ENCODE peak calls at places on chromosomes 4 and X, in nine cellular contexts. I is cardiac fibroblast; D is fibroblast of mammary gland; Q is fibroblast of villous mesenchyme; L is GM23338; B is lower lobe of right lung; G is hepatocyte; J is CD8-positive, alpha-beta T cell; X is tibial artery. K is an unnamed sample.

GRCh38 chrX:1106478-1107210 is 105.8 kb downstream of the CRLF2 start:
- DNase-seq in J (no peak), D (no peak), L (no peak), B (no peak), X (peak), Q (no peak), G (no peak), I (no peak), K (no peak)

GRCh38 chr4:114964016-114964415 is 149.4 kb downstream of the NDST4 start:
- DNase-seq in Q (no peak), J (no peak), L (no peak), X (no peak), I (no peak), D (no peak), G (no peak), B (no peak), K (no peak)

GRCh38 chr4:163694385-163694784 is 199.9 kb downstream of the TMA16 start:
- DNase-seq in Q (peak), L (peak), J (no peak), X (no peak), D (peak), B (no peak), G (no peak), I (no peak), K (no peak)

GRCh38 chrX:15903186-15903681 is 48.6 kb upstream of the AP1S2 start:
- DNase-seq in D (no peak), Q (no peak), J (no peak), I (no peak), L (no peak), X (no peak), G (no peak), B (no peak), K (no peak)

GRCh38 chr4:43242611-43243010 is 350.1 kb downstream of the GRXCR1 start:
- DNase-seq in D (peak), J (no peak), Q (peak), I (peak), G (no peak), L (no peak), X (no peak), B (no peak), K (peak)

GRCh38 chrX:107691024-107691448 is 62.7 kb downstream of the PRPS1 start:
- DNase-seq in L (no peak), B (no peak), D (peak), J (no peak), G (no peak), Q (peak), X (no peak), I (no peak), K (no peak)

GRCh38 chrX:906586-906985 is 276.0 kb downstream of the SHOX start:
- DNase-seq in Q (no peak), D (no peak), I (no peak), G (no peak), B (no peak), X (peak), L (no peak), J (no peak), K (peak)

GRCh38 chr4:134906404-134907023 is 704.9 kb upstream of the PABPC4L start:
- DNase-seq in G (peak), I (peak), Q (peak), L (peak), B (no peak), X (no peak), D (no peak), J (no peak), K (no peak)

GRCh38 chrX:131827935-131828334 is 195.2 kb upstream of the STK26 start:
- DNase-seq in D (no peak), X (no peak), I (peak), J (no peak), G (no peak), B (no peak), Q (peak), L (peak), K (no peak)

GRCh38 chr4:143256456-143256855 is 71.7 kb downstream of the USP38 start:
- DNase-seq in J (no peak), D (no peak), L (no peak), B (no peak), Q (no peak), X (no peak), I (no peak), G (no peak), K (no peak)

GRCh38 chrX:39640866-39641265 is 456.9 kb downstream of the BCOR start:
- DNase-seq in I (no peak), G (no peak), Q (no peak), L (no peak), J (no peak), D (no peak), B (no peak), X (no peak), K (no peak)

DNA sequence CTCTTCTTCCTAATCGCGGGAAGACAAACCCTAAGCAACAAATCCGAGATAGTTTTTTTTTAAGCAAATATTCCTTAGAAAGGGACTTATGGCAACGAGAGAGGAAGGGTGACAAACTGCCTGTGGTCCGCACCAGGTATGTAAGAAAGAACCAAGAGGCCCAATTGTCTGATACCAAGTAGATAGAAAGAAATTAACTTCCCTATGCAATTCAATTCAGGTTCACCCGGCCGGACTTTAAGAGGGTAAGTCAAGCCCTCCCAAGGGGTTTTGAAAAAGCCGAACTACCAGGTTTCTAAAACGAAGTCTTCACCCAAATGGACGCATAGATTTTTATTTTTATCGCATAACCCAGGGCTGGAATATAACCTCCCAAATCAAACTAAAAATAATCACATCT is 1.7 kb upstream of the MAB21L2 start:
- DNase-seq in D (no peak), G (no peak), X (no peak), J (no peak), L (peak), I (no peak), Q (no peak), B (no peak), K (no peak)
- TF ChIP-seq CTCF in D (no peak), G (no peak), X (no peak), J (no peak), L (no peak), I (no peak), Q (no peak), B (no peak), K (no peak)

GRCh38 chrX:141175786-141176185 is 1.1 kb downstream of the LDOC1 start:
- DNase-seq in L (no peak), I (no peak), D (no peak), Q (no peak), B (no peak), G (no peak), J (no peak), X (no peak), K (no peak)
- H3K4me3 ChIP-seq in L (peak), I (peak), D (peak), Q (peak), B (no peak), G (peak), J (no peak), X (peak), K (peak)

DNA sequence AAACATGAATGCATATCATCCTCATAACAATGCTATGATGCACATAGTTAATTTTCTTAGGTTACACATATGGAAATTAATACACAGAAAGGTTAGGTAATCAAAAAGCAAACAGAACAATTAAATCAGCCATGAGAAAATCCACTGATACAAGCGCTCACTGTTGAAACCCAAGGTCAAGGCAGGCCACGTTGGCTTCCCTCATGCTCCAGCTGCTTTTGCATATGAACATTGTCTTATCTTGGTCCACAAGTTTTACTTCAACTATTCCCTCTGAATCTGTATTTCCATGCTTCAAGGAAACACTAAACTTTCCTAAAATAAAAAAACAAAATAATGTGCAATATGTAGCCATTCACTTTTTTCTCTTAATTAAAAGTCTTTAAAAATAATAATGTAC is 34.5 kb upstream of the PLA2G12A start:
- DNase-seq in L (no peak), Q (peak), D (no peak), X (no peak), B (no peak), J (no peak), G (no peak), I (no peak), K (no peak)
- TF ChIP-seq CTCF in L (no peak), Q (no peak), D (no peak), X (no peak), B (no peak), J (no peak), G (no peak), I (no peak), K (no peak)

DNA sequence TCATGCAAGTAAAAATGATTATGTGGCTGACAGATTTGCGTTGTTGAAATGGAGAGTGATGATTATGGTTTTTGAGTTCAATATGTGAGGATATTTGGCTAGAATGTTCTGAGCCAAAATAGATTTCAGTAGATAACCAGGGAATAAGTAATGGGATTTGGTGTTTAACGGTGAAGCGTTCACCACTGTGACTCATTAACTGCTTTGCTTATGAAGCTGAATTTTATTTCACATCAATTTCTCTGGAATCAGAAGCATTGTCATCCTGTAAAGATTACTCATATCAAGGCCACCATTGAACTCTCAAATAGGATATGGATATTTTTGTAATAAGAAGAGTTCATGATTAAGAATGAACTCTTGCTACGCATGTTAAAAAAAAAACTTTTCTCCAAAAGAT is 11.7 kb downstream of the AFP start:
- DNase-seq in Q (no peak), I (no peak), J (no peak), B (no peak), D (peak), L (no peak), X (no peak), G (no peak), K (peak)
- H3K4me3 ChIP-seq in Q (no peak), I (no peak), J (no peak), B (no peak), D (no peak), L (no peak), X (no peak), G (no peak), K (no peak)

DNA sequence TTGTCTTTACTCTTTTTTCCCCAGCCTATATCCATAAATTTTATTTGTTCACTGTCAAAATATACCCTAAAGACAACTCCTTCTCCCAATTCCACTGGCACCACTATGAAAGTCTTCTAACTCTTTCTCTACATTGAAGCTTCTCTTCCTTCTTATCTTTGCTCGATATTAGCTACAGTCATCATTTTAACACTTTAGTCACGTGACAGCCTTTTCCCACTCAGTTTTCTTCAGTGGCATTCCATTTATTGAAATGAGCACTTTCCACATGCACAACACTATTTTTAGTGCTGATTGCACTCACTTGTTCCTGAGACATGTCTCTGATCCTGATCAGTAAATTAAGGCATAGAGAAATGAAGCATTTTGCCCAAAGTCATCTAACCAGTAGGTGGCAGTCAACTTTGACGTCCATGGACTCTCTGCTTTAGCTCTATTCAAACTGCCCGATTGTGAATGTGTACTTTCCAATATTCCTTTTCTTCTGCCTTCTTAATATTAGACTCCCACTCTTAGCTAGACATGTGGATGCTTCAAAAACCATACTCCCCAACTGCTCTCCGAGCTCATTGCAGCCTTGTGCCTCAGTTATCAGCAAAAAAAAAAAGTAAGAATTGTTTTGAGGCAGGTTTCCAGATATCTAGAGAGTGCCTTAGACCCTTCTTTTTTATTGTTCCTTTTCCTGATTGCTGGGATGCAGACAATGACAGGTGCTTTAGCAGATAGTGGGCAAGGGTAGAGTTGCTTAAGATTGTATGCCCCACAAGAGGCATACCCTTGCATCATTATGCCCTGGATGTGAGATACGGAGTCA is 394.4 kb upstream of the ADGRL3 start:
- DNase-seq in B (no peak), X (no peak), D (peak), L (peak), J (no peak), I (peak), Q (peak), G (peak), K (peak)
- TF ChIP-seq CTCF in B (peak), X (peak), D (peak), L (peak), J (no peak), I (peak), Q (peak), G (peak), K (peak)

GRCh38 chr4:3108211-3108610 is 33.7 kb downstream of the HTT start:
- DNase-seq in Q (peak), B (no peak), X (no peak), L (no peak), G (no peak), D (peak), J (no peak), I (no peak), K (peak)

GRCh38 chr4:3114377-3114776 is 39.9 kb downstream of the HTT start:
- DNase-seq in X (no peak), D (peak), I (no peak), G (no peak), L (no peak), B (no peak), J (no peak), Q (no peak), K (peak)

GRCh38 chr4:3112241-3112978 is 37.9 kb downstream of the HTT start:
- DNase-seq in J (no peak), B (no peak), Q (peak), G (no peak), L (no peak), X (no peak), I (no peak), D (no peak), K (no peak)

GRCh38 chr4:3112979-3113469 is 38.5 kb downstream of the HTT start:
- DNase-seq in G (no peak), I (peak), J (no peak), B (no peak), D (peak), Q (no peak), X (no peak), L (no peak), K (peak)

DNA sequence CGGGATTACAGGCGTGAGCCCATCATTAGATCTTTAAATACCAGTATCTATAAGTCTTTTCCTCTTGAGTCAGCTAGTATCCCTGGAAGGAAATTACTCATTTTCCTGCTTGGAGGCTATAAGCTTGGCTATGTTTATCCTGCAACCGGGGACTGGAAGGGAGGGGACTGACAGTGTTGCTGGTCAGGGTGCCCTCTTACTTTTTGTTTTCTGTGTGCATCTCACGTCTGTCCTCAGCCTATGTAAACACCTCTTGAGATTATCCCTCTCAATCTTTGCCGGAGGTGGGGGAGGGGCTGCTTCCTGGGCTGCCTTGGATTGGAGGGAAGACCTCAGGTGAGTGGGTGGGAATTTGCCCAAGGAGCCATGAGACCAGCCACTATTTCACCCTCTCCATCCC is 37.0 kb downstream of the HTT start:
- DNase-seq in L (peak), J (no peak), B (no peak), G (peak), Q (peak), D (peak), I (peak), X (no peak), K (no peak)
- H3K4me3 ChIP-seq in L (no peak), J (no peak), B (no peak), G (no peak), Q (peak), D (no peak), I (no peak), X (no peak), K (no peak)

DNA sequence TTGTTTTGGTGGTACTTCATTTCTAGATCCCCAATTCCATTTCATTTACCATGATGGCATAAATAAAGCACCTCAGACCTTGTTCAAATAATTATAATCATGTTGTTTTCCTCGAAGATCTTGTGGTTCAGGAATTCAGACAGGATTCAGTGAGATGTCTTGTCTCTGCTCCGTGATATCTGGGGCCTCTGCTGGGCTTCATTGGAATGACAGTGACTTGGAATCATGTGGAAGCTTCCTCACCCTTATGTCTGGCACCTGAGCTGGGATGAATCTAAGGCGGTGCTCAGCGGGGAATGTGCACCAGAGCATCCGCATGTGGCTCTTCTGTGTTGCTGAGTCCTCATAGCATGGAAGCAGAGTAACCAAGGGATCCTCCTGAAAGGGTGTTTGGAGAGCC is 132.2 kb downstream of the VEGFC start:
- DNase-seq in X (no peak), G (no peak), I (no peak), Q (no peak), B (no peak), L (peak), J (no peak), D (no peak), K (no peak)
- TF ChIP-seq CTCF in X (no peak), G (no peak), I (peak), Q (peak), B (no peak), L (peak), J (no peak), D (peak), K (peak)

DNA sequence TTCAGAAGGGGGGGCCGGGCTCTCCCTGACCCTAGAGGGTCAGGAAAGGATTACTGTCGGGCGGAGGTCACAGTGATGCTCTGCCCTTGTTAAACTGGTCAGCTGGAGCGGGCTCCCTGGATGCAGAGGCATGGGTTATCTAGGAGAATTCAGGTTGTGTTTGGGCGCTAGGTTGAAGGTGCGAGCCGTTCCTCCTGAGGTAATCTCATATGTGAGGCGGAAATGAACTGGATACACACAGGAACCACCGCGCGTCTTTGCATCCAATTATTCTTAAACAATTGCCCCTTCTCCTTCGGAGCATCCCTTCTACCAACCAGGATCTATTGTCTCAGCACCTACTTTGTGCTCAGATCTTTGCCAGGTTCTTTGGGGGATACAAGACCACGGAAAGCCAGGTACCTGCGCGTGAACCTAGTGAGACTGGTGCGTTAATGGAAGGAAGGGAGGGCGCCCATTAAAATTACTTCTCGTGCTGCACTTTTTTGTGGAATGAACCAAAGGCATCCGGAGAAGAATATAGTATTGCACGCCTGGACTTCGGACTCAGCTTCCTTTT is 28.4 kb downstream of the HAND2 start:
- DNase-seq in X (no peak), L (peak), I (no peak), B (no peak), D (no peak), Q (no peak), G (no peak), J (no peak), K (no peak)
- H3K4me3 ChIP-seq in X (no peak), L (peak), I (no peak), B (no peak), D (no peak), Q (no peak), G (no peak), J (no peak), K (no peak)

K was measured in AG10803.